ENCODE peak calls at places on chromosomes 4 and X, in five cellular contexts. D, K, O, M and A are unnamed samples.
A peak's percentile ranks its signal among the peaks of the same experiment; 100 is the strongest.

GRCh38 chrX:134537179-134537945 is 77.4 kb downstream of the HPRT1 start:
- DNase-seq in D (peak; percentile 67), K (no peak), O (no peak), M (peak; percentile 65), A (peak; percentile 89)

GRCh38 chrX:96538104-96538725 is 146.4 kb upstream of the DIAPH2 start:
- DNase-seq in D (no peak), K (no peak), O (no peak), M (no peak), A (no peak)

GRCh38 chrX:129831486-129831885 is 12.2 kb downstream of the ZDHHC9 start:
- DNase-seq in D (no peak), K (peak; percentile 47), O (no peak), M (peak; percentile 16), A (no peak)

GRCh38 chr4:78666830-78667258 is 109.3 kb upstream of the BMP2K start:
- DNase-seq in D (no peak), K (no peak), O (no peak), M (no peak), A (no peak)

GRCh38 chrX:38699116-38699515 is 102.1 kb upstream of the MID1IP1 start:
- DNase-seq in D (no peak), K (no peak), O (no peak), M (no peak), A (no peak)

GRCh38 chrX:130443883-130444282 is 42.1 kb downstream of the RBMX2 start:
- DNase-seq in D (no peak), K (no peak), O (no peak), M (no peak), A (no peak)

GRCh38 chrX:29555465-29556091 is 659.8 kb upstream of the MAGEB2 start:
- DNase-seq in D (no peak), K (no peak), O (no peak), M (no peak), A (no peak)

GRCh38 chr4:14744346-14744745 is 257.9 kb upstream of the CPEB2 start:
- DNase-seq in D (peak; percentile 8), K (no peak), O (peak; percentile 37), M (no peak), A (no peak)

GRCh38 chrX:65758505-65758904 is 91.1 kb downstream of the MSN start:
- DNase-seq in D (no peak), K (no peak), O (no peak), M (no peak), A (no peak)

GRCh38 chr4:2394544-2394943 is 23.9 kb downstream of the ZFYVE28 start:
- DNase-seq in D (no peak), K (no peak), O (no peak), M (no peak), A (no peak)

GRCh38 chr4:41432889-41433288 is 105.1 kb upstream of the LIMCH1 start:
- DNase-seq in D (peak; percentile 60), K (no peak), O (peak; percentile 55), M (peak; percentile 52), A (peak; percentile 74)

GRCh38 chr4:54513231-54513630 is 144.5 kb upstream of the KIT start:
- DNase-seq in D (peak; percentile 81), K (no peak), O (no peak), M (no peak), A (peak; percentile 93)

GRCh38 chr4:113919611-113920010 is 59.8 kb downstream of the ARSJ start:
- DNase-seq in D (no peak), K (no peak), O (no peak), M (no peak), A (no peak)

GRCh38 chr4:156685308-156685707 is 286.3 kb downstream of the PDGFC start:
- DNase-seq in D (no peak), K (no peak), O (no peak), M (no peak), A (no peak)

GRCh38 chrX:114344756-114345155 is 239.1 kb upstream of the HTR2C start:
- DNase-seq in D (no peak), K (no peak), O (no peak), M (peak; percentile 69), A (peak; percentile 47)

GRCh38 chr4:8730681-8731080 is 138.1 kb downstream of the CPZ start:
- DNase-seq in D (no peak), K (no peak), O (no peak), M (no peak), A (no peak)

GRCh38 chrX:20265221-20265725 is 1.4 kb downstream of the RPS6KA3 start:
- DNase-seq in D (peak; percentile 71), K (peak; percentile 10), O (peak; percentile 42), M (peak; percentile 61), A (peak; percentile 47)

GRCh38 chr4:181619651-181620050 is 623.6 kb upstream of the TENM3 start:
- DNase-seq in D (no peak), K (no peak), O (no peak), M (no peak), A (no peak)

GRCh38 chrX:12610079-12610478 is 181.1 kb upstream of the PRPS2 start:
- DNase-seq in D (peak; percentile 37), K (no peak), O (no peak), M (no peak), A (peak; percentile 52)

GRCh38 chr4:69156913-69157312 is 57.6 kb downstream of the UGT2B11 start:
- DNase-seq in D (no peak), K (no peak), O (peak; percentile 62), M (peak; percentile 48), A (no peak)

GRCh38 chrX:115968436-115969252 is 201.9 kb upstream of the AGTR2 start:
- DNase-seq in D (peak; percentile 49), K (peak; percentile 50), O (peak; percentile 97), M (peak; percentile 78), A (no peak)

GRCh38 chrX:320126-320783 is 1.7 kb upstream of the GTPBP6 start:
- DNase-seq in D (no peak), K (no peak), O (no peak), M (no peak), A (no peak)

GRCh38 chr4:67565284-67565683 is 6.8 kb downstream of the STAP1 start:
- DNase-seq in D (no peak), K (no peak), O (no peak), M (no peak), A (no peak)

GRCh38 chrX:54785901-54786300 is 12.2 kb downstream of the ITIH6 start:
- DNase-seq in D (peak; percentile 17), K (no peak), O (peak; percentile 40), M (peak; percentile 54), A (no peak)

GRCh38 chr4:188819243-188819642 is 680.0 kb downstream of the TRIML1 start:
- DNase-seq in D (no peak), K (no peak), O (no peak), M (no peak), A (no peak)